ENCODE peak calls at places on chromosome X, in ten cellular contexts. K, H, T, P, A, Z, Y, S, E and F are unnamed samples.

GRCh38 chrX:56736219-56736618 is 7.2 kb downstream of the NBDY start:
- DNase-seq in K (no peak), H (no peak), T (no peak), P (no peak), A (no peak), Z (no peak), Y (no peak), S (no peak), E (no peak), F (no peak)

GRCh38 chrX:65871671-65872311 is 168.1 kb downstream of the VSIG4 start:
- DNase-seq in K (no peak), H (peak; percentile 68), T (no peak), P (peak; percentile 34), A (no peak), Z (no peak), Y (no peak), S (no peak), E (peak; percentile 47), F (no peak)

GRCh38 chrX:30971761-30972603 is 82.9 kb upstream of the TAB3 start:
- DNase-seq in K (peak; percentile 51), H (peak; percentile 51), T (no peak), P (peak; percentile 47), A (peak; percentile 35), Z (peak; percentile 18), Y (no peak), S (peak; percentile 45), E (no peak), F (peak; percentile 33)

GRCh38 chrX:445727-446126 is 59.0 kb upstream of the PPP2R3B start:
- DNase-seq in K (no peak), H (no peak), T (no peak), P (no peak), A (no peak), Z (no peak), Y (no peak), S (no peak), E (no peak), F (no peak)

GRCh38 chrX:134544614-134545255 is 84.8 kb downstream of the HPRT1 start:
- DNase-seq in K (no peak), H (no peak), T (no peak), P (no peak), A (peak; percentile 44), Z (peak; percentile 40), Y (no peak), S (no peak), E (peak; percentile 45), F (peak; percentile 32)

GRCh38 chrX:11040405-11040804 is 70.7 kb upstream of the HCCS start:
- DNase-seq in K (no peak), H (no peak), T (no peak), P (peak; percentile 11), A (no peak), Z (no peak), Y (no peak), S (no peak), E (no peak), F (no peak)

GRCh38 chrX:150765782-150766350 is 72.7 kb downstream of the MTMR1 start:
- DNase-seq in K (no peak), H (no peak), T (no peak), P (no peak), A (no peak), Z (no peak), Y (no peak), S (no peak), E (no peak), F (no peak)

GRCh38 chrX:79515529-79515928 is 148.4 kb upstream of the ITM2A start:
- DNase-seq in K (no peak), H (no peak), T (no peak), P (no peak), A (no peak), Z (no peak), Y (no peak), S (no peak), E (no peak), F (no peak)

DNA sequence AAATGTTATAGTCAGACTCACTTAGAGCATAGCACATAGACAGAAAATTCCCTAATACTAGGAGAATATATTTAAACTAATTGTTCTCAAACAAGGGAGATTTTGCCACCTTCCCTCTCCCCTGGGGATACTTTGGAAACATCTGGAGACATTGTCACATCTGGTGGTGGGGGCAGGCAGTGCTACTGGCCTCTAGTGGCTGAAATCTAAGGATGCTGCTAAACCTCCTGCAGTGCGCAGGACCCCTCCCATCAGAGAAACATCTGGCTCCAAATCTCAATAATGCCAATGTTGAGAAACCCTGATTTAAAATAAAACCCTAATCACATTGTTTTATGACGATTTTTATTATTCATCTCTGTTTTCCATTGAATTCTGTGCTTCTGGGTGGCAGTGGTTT is 244.9 kb downstream of the FRMPD4 start:
- DNase-seq in K (no peak), H (peak; percentile 8), T (no peak), P (no peak), A (no peak), Z (no peak), Y (no peak), S (no peak), E (no peak), F (no peak)
- TF ChIP-seq CTCF in K (peak; percentile 21), H (peak; percentile 24), T (no peak), P (peak; percentile 29), A (no peak), Z (no peak), Y (peak; percentile 25), S (peak; percentile 20), E (no peak), F (no peak)

DNA sequence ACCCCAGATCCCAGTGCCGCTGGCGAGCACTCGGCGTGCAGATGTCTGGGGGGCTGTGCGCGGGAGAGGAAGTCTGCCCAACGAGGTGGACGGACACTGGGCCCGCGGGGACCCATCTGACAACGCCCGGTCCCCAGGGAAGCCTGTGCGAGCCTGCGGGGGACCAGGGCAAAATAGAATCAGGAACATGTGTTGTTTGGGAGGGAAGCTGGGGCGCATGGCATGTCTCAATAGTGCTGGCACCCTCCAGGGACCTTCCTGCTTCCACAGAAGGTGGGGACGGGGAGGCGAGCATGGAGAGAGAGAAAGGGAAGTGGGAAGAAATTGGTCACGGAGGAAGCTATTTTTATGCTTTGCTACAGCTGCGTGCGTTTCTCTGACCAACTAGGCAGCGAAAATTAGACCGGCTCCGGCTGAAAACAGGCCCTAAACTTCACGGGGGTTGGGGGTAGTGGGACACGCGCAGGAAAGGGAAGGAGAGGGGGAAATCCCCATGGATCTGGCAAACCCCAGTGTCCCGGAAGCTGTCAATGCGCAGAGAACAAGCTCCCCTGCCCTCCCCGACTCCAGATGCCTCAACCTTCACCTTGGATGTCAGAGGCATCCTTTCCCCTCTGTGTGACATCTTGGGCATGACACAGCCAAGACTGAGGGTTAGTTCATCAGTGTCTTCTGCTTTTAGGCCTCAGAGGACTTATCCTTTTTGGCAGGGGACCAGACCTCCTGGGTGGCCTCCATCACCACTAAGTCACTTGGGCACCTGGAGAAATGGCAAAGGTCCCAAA is 169.8 kb upstream of the BCOR start:
- DNase-seq in K (no peak), H (no peak), T (peak; percentile 87), P (no peak), A (no peak), Z (no peak), Y (no peak), S (no peak), E (no peak), F (peak; percentile 38)
- H3K4me3 ChIP-seq in K (peak overlapping the region; percentile 42), H (peak overlapping the region; percentile 34), T (peak overlapping the region; percentile 41), P (peak overlapping the region; percentile 42), A (peak overlapping the region; percentile 50), Z (peak overlapping the region; percentile 42), Y (peak overlapping the region; percentile 27), S (no peak overlapping the region), E (no peak overlapping the region), F (no peak overlapping the region)

GRCh38 chrX:132652871-132653270 is 164.0 kb upstream of the MBNL3 start:
- DNase-seq in K (no peak), H (no peak), T (no peak), P (no peak), A (no peak), Z (no peak), Y (no peak), S (no peak), E (no peak), F (no peak)

GRCh38 chrX:132648870-132649269 is 160.0 kb upstream of the MBNL3 start:
- DNase-seq in K (peak; percentile 5), H (no peak), T (no peak), P (peak; percentile 18), A (no peak), Z (no peak), Y (no peak), S (peak; percentile 7), E (no peak), F (no peak)

DNA sequence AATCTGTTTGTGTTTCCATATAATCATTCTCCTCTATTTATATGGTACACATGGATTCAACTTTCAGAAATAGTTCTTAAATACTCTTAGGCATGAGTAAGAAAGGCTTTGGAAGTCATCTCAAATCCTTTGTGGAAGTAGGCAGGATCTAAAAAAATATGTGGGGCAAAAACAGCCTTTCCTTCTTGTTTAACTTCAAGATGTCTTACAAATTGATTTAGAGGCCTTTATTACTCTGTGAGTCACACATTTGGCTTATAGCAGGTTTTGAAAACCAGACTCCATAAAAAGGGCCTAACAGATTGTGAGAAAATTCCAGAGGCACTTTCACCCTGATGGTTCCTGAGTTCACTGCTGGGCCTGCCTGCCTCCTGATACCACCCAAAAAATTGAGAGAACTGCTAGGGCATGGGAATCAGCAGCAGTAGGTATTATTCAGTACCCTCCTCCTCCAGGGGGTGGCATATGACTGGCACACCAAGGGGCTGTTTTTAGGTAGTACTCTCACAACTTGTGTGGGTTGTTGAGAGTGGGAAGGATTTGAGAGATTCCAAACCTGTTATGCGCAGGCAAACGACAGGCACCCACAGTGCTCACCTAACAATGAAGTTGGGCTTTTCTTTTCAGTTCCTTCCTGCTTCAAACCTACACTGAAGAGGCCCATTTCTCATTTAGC is 162.7 kb upstream of the MBNL3 start:
- DNase-seq in K (peak; percentile 26), H (no peak), T (no peak), P (peak; percentile 5), A (no peak), Z (no peak), Y (no peak), S (peak; percentile 2), E (no peak), F (no peak)
- TF ChIP-seq CTCF in K (no peak), H (no peak), T (no peak), P (no peak), A (no peak), Z (no peak), Y (no peak), S (no peak), E (no peak), F (no peak)

GRCh38 chrX:107551546-107551945 is 76.8 kb upstream of the PRPS1 start:
- DNase-seq in K (no peak), H (no peak), T (no peak), P (no peak), A (peak; percentile 69), Z (no peak), Y (no peak), S (no peak), E (no peak), F (no peak)

GRCh38 chrX:107547621-107548020 is 80.7 kb upstream of the PRPS1 start:
- DNase-seq in K (no peak), H (no peak), T (no peak), P (no peak), A (no peak), Z (no peak), Y (no peak), S (no peak), E (no peak), F (no peak)

GRCh38 chrX:107549504-107549903 is 78.8 kb upstream of the PRPS1 start:
- DNase-seq in K (no peak), H (no peak), T (no peak), P (no peak), A (no peak), Z (no peak), Y (no peak), S (no peak), E (no peak), F (no peak)

GRCh38 chrX:107552976-107553375 is 75.3 kb upstream of the PRPS1 start:
- DNase-seq in K (no peak), H (no peak), T (no peak), P (peak; percentile 62), A (no peak), Z (no peak), Y (no peak), S (no peak), E (no peak), F (peak; percentile 8)

DNA sequence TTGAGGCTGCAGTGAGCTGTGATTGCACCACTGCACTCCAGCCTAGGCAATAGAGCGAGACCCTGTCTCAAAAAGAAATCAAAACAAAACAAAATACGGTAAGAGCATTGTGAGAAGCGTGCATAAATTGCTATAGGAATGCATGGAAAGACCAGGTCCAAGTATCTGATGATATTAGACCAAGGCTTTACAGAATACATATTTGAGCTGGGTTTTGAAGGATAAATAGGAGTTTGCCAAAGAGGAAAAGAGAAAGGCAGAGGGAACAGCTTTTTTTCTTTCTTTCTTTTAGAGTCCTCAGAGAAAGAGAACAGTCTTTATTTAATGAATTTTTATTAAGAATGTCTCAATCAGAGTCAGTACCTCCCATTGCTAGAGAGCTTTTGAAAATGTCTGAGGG is 79.5 kb upstream of the PRPS1 start:
- DNase-seq in K (no peak), H (no peak), T (no peak), P (no peak), A (no peak), Z (no peak), Y (no peak), S (no peak), E (no peak), F (no peak)
- H3K4me3 ChIP-seq in K (no peak overlapping the region), H (no peak overlapping the region), T (no peak overlapping the region), P (no peak overlapping the region), A (no peak overlapping the region), Z (no peak overlapping the region), Y (no peak overlapping the region), S (no peak overlapping the region), E (no peak overlapping the region), F (no peak overlapping the region)